ENCODE peak calls at places on chromosomes 13 and 19, in nine cellular contexts. H is fibroblast of the aortic adventitia, W is HAP-1, A is heart right ventricle, G is SK-N-SH, K is neuronal stem cell, C is osteoblast, V is choroid plexus epithelial cell, F is HFF-Myc. Y is an unnamed sample.

GRCh38 chr19:48258350-48258749 is 2.6 kb upstream of the CARD8 start:
- DNase-seq in H (peak; percentile 3), W (no peak), A (no peak), G (no peak), K (no peak), C (no peak), V (no peak), F (no peak), Y (no peak)

GRCh38 chr19:13537454-13537853 is 31.2 kb upstream of the CACNA1A start:
- DNase-seq in H (no peak), W (no peak), A (no peak), G (no peak), K (no peak), C (no peak), V (no peak), F (no peak), Y (peak; percentile 10)

GRCh38 chr19:51572908-51573307 is 1.8 kb downstream of the ZNF175 start:
- DNase-seq in H (peak; percentile 61), W (no peak), A (no peak), G (no peak), K (no peak), C (peak; percentile 91), V (peak; percentile 62), F (no peak), Y (no peak)

GRCh38 chr19:39211731-39212376 is 7.8 kb upstream of the SYCN start:
- DNase-seq in H (no peak), W (no peak), A (no peak), G (peak; percentile 13), K (no peak), C (peak; percentile 46), V (no peak), F (no peak), Y (no peak)

GRCh38 chr19:5691930-5692784 is 2.1 kb downstream of the RPL36 start:
- DNase-seq in H (peak; percentile 27), W (no peak), A (no peak), G (peak; percentile 64), K (no peak), C (peak; percentile 93), V (no peak), F (no peak), Y (no peak)

GRCh38 chr19:47661571-47661970 is 51.7 kb upstream of the EHD2 start:
- DNase-seq in H (peak; percentile 42), W (no peak), A (no peak), G (no peak), K (no peak), C (no peak), V (no peak), F (no peak), Y (no peak)

GRCh38 chr19:21328402-21328801 is 808 bp downstream of the ZNF708 start:
- DNase-seq in H (peak; percentile 9), W (no peak), A (no peak), G (peak; percentile 26), K (peak; percentile 18), C (peak; percentile 19), V (peak; percentile 12), F (no peak), Y (peak; percentile 8)

GRCh38 chr13:112664501-112665203 is 25.2 kb upstream of the ATP11A start:
- DNase-seq in H (no peak), W (no peak), A (no peak), G (no peak), K (no peak), C (peak; percentile 42), V (peak; percentile 54), F (no peak), Y (no peak)

GRCh38 chr19:19602136-19602712 is 16.3 kb downstream of the PBX4 start:
- DNase-seq in H (no peak), W (no peak), A (no peak), G (no peak), K (no peak), C (no peak), V (no peak), F (no peak), Y (peak; percentile 85)

GRCh38 chr13:101453784-101454201 is 1.3 kb downstream of the ITGBL1 start:
- DNase-seq in H (no peak), W (no peak), A (no peak), G (peak; percentile 72), K (no peak), C (peak; percentile 60), V (no peak), F (no peak), Y (no peak)

GRCh38 chr13:57557979-57558529 is 73.5 kb upstream of the PCDH17 start:
- DNase-seq in H (no peak), W (peak; percentile 47), A (no peak), G (peak; percentile 2), K (peak; percentile 8), C (no peak), V (peak; percentile 1), F (no peak), Y (peak; percentile 11)

GRCh38 chr13:37495046-37495445 is 103.5 kb downstream of the POSTN start:
- DNase-seq in H (peak; percentile 52), W (no peak), A (no peak), G (no peak), K (no peak), C (peak; percentile 1), V (peak; percentile 23), F (no peak), Y (no peak)

DNA sequence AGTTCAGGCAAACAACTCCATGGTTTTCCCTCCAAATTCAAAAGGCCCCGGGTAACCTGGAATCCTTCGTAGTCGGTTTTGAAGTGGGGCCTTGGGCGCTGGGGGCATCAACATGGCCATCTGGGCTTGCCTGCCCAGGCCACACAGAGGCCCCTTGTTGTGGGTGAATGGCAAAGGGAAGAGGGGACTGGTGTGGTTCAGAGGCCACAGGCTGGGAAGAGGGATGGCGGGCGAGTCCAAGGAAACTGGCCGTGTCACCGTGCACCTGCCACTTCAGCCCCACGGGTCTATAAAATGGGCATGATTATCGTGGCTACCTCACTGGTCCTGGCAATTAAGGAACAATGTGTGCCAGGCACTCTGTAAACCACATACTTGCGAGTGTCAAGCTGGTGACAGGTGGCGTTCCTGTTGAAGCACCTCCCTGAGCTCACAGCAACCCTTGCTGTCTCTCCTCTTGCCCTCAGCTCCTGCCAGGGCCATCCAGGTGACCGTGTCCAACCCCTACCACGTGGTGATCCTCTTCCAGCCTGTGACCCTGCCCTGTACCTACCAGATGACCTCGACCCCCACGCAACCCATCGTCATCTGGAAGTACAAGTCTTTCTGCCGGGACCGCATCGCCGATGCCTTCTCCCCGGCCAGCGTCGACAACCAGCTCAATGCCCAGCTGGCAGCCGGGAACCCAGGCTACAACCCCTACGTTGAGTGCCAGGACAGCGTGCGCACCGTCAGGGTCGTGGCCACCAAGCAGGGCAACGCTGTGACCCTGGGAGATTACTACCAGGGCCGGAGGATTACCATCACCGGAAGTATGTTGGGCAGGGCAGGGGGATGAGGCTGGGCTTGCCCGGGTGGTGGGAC is 1.3 kb downstream of the LSR start:
- DNase-seq in H (no peak), W (no peak), A (no peak), G (no peak), K (no peak), C (peak; percentile 78), V (no peak), F (no peak), Y (no peak)
- H3K4me3 ChIP-seq in H (no peak overlapping the region), W (peak overlapping the region; percentile 98), A (peak overlapping the region; percentile 66), G (no peak overlapping the region), K (peak overlapping the region; percentile 96), C (no peak overlapping the region), V (no peak overlapping the region), F (no peak overlapping the region), Y (no peak overlapping the region)

GRCh38 chr19:2636897-2637683 is 65.4 kb downstream of the GNG7 start:
- DNase-seq in H (peak; percentile 37), W (peak; percentile 15), A (peak; percentile 37), G (peak; percentile 94), K (peak; percentile 54), C (peak; percentile 98), V (peak; percentile 59), F (no peak), Y (peak; percentile 50)
- H3K4me3 ChIP-seq in H (no peak overlapping the region), W (no peak overlapping the region), A (no peak overlapping the region), G (no peak overlapping the region), K (peak overlapping the region; percentile 19), C (no peak overlapping the region), V (no peak overlapping the region), F (no peak overlapping the region), Y (no peak overlapping the region)

DNA sequence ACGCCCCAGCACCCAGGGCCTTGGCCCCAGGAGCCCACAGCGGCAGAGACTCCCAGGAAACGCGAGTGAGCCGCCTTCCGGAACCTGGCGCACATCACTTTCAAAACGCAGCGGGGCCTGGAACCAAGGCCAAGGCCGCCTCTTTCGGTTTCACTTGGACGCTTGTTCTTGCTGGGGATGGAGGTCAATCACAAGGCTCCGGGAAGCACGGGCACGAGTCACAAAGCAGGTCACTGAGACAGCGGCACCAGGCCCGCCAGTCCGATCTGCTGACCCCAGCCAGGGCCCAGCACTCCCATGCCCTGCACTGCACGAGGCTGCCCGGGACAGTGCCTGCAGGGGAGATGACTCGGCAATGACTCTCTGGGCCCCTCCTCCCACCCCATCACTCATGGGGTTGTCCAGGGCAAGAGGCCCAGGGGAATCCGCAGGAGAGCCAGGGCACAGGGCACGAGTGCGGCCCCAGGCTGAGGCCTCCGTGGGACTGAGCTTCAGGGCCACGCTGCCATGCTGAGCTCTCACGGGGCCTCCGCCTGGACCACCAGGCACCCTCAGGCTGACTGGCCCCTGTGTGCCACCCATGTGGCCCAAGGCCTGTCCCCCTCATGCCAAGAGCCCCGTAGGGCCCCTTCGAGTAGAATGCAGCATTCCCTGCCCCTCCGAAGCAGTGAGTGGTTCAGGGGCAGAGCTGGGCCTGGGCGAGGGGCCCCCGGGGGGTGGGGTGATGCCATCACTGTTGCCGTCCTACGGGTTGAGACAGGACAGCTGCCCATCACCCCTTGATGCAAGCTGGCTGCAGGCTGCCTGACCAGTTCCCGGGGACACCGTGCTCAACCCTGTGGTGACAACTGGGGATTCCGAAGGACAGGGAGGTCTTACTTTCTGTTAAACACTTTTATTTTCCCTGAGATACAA is 4.9 kb downstream of the SBNO2 start:
- DNase-seq in H (peak; percentile 55), W (no peak), A (no peak), G (no peak), K (no peak), C (peak; percentile 99), V (peak; percentile 65), F (no peak), Y (no peak)
- H3K4me3 ChIP-seq in H (peak overlapping the region; percentile 48), W (no peak overlapping the region), A (no peak overlapping the region), G (peak overlapping the region; percentile 2), K (no peak overlapping the region), C (peak overlapping the region; percentile 45), V (no peak overlapping the region), F (no peak overlapping the region), Y (no peak overlapping the region)

DNA sequence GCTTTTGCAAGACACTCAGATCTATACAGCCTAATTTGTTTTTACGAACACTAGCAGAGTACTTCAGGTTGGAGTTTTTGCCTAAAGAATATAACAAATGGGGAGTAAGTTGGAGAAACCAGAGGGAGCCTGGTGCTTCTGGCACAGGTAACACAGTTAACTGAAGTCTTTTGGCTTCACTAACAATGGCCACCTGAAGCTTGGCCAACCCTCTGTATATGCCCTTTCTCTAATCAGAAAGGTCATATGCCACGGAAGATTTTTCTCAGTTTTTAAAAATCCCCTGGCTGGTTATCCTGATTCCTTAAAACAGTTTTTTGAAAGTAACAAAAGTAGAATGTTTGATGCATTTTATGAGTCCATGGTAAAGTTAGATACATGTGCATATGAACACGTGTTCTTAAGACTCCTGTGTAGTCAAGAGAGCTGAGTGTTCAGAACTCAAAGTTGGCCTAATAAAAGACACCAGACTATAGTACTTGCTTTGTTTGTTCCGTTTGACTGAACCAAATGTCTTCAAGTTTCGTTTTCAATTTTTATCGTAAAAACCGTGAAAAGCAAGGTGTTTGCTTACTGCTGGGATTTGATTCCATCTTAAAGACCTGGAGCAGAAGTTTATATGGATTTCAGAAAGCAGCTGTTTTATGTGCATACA is 137.5 kb downstream of the KCNRG start:
- DNase-seq in H (no peak), W (no peak), A (no peak), G (no peak), K (no peak), C (no peak), V (no peak), F (no peak), Y (no peak)
- H3K4me3 ChIP-seq in H (no peak overlapping the region), W (no peak overlapping the region), A (no peak overlapping the region), G (no peak overlapping the region), K (no peak overlapping the region), C (peak overlapping the region; percentile 66), V (no peak overlapping the region), F (no peak overlapping the region), Y (no peak overlapping the region)